ENCODE peak calls at places on chromosomes 3 and 15, in four cellular contexts. One of them, this sample, is unnamed.

GRCh38 chr3:139522421-139522820 is 17.1 kb downstream of the RBP1 start:
- DNase-seq in K562: peak; percentile 19
- DNase-seq in GM12878: no peak
- DNase-seq in A549: no peak
- DNase-seq in this sample: no peak

GRCh38 chr15:77527164-77527778 is 105.4 kb downstream of the LINGO1 start:
- DNase-seq in K562: no peak
- DNase-seq in GM12878: no peak
- DNase-seq in A549: no peak
- DNase-seq in this sample: peak; percentile 70

GRCh38 chr3:17047162-17047561 is 162.4 kb downstream of the PLCL2 start:
- DNase-seq in K562: no peak
- DNase-seq in GM12878: no peak
- DNase-seq in A549: no peak
- DNase-seq in this sample: no peak

GRCh38 chr3:106839576-106840280 is 537.5 kb upstream of the CCDC54 start:
- DNase-seq in GM12878: no peak
- DNase-seq in A549: no peak
- DNase-seq in K562: no peak
- DNase-seq in this sample: no peak

GRCh38 chr15:101522621-101523559 is 33.4 kb upstream of the PCSK6 start:
- DNase-seq in A549: no peak
- DNase-seq in GM12878: no peak
- DNase-seq in K562: no peak
- DNase-seq in this sample: no peak

GRCh38 chr15:101479851-101480612 is 9.5 kb downstream of the PCSK6 start:
- DNase-seq in A549: no peak
- DNase-seq in GM12878: no peak
- DNase-seq in K562: no peak
- DNase-seq in this sample: no peak

GRCh38 chr15:51108933-51109550 is 14.3 kb upstream of the TNFAIP8L3 start:
- DNase-seq in K562: no peak
- DNase-seq in A549: no peak
- DNase-seq in GM12878: no peak
- DNase-seq in this sample: no peak

GRCh38 chr3:31613654-31614053 is 80.9 kb downstream of the STT3B start:
- DNase-seq in A549: no peak
- DNase-seq in GM12878: no peak
- DNase-seq in K562: no peak
- DNase-seq in this sample: no peak

GRCh38 chr3:52055537-52056351 is 627 bp downstream of the DUSP7 start:
- DNase-seq in A549: peak; percentile 23
- DNase-seq in K562: peak; percentile 18
- DNase-seq in GM12878: no peak
- DNase-seq in this sample: peak; percentile 40

GRCh38 chr3:31180274-31180673 is 285.8 kb upstream of the GADL1 start:
- DNase-seq in A549: no peak
- DNase-seq in K562: no peak
- DNase-seq in GM12878: no peak
- DNase-seq in this sample: no peak

GRCh38 chr3:15271785-15272381 is 60.5 kb downstream of the SH3BP5 start:
- DNase-seq in GM12878: peak; percentile 90
- DNase-seq in K562: no peak
- DNase-seq in A549: no peak
- DNase-seq in this sample: no peak

GRCh38 chr3:10495003-10495402 is 10.4 kb downstream of the ATP2B2 start:
- DNase-seq in GM12878: no peak
- DNase-seq in A549: peak; percentile 56
- DNase-seq in K562: peak; percentile 73
- DNase-seq in this sample: peak; percentile 60

GRCh38 chr15:55514414-55514850 is 6.4 kb upstream of the DNAAF4 start:
- DNase-seq in A549: no peak
- DNase-seq in K562: no peak
- DNase-seq in GM12878: no peak
- DNase-seq in this sample: no peak

GRCh38 chr3:38084019-38084968 is 45.3 kb downstream of the DLEC1 start:
- DNase-seq in A549: peak; percentile 55
- DNase-seq in K562: peak; percentile 35
- DNase-seq in GM12878: no peak
- DNase-seq in this sample: peak; percentile 12

GRCh38 chr3:24416224-24416623 is 78.4 kb downstream of the THRB start:
- DNase-seq in GM12878: no peak
- DNase-seq in A549: no peak
- DNase-seq in K562: no peak
- DNase-seq in this sample: no peak

GRCh38 chr3:145557405-145557804 is 603.6 kb downstream of the PLOD2 start:
- DNase-seq in A549: no peak
- DNase-seq in K562: no peak
- DNase-seq in GM12878: no peak
- DNase-seq in this sample: no peak

GRCh38 chr3:171129827-171130226 is 103.3 kb upstream of the SLC2A2 start:
- DNase-seq in GM12878: no peak
- DNase-seq in K562: no peak
- DNase-seq in A549: no peak
- DNase-seq in this sample: peak; percentile 58

GRCh38 chr3:61637088-61638051 is 76.0 kb downstream of the PTPRG start:
- DNase-seq in GM12878: peak; percentile 48
- DNase-seq in A549: no peak
- DNase-seq in K562: no peak
- DNase-seq in this sample: no peak

GRCh38 chr3:116018651-116019050 is 395.3 kb downstream of the GAP43 start:
- DNase-seq in K562: no peak
- DNase-seq in GM12878: no peak
- DNase-seq in A549: no peak
- DNase-seq in this sample: no peak

GRCh38 chr3:129608936-129609590 is 2.6 kb upstream of the PLXND1 start:
- DNase-seq in K562: no peak
- DNase-seq in GM12878: no peak
- DNase-seq in A549: no peak
- DNase-seq in this sample: no peak
- TF ChIP-seq HDAC2 in K562: no peak
- TF ChIP-seq HDAC2 in GM12878: no peak
- TF ChIP-seq HDAC2 in A549: no peak
- TF ChIP-seq HDAC2 in this sample: peak; percentile 40

GRCh38 chr15:29749365-29750086 is 72.7 kb downstream of the TJP1 start:
- DNase-seq in K562: no peak
- DNase-seq in GM12878: no peak
- DNase-seq in A549: no peak
- DNase-seq in this sample: no peak
- TF ChIP-seq REST in K562: no peak
- TF ChIP-seq REST in GM12878: no peak
- TF ChIP-seq REST in A549: no peak
- TF ChIP-seq REST in this sample: no peak

DNA sequence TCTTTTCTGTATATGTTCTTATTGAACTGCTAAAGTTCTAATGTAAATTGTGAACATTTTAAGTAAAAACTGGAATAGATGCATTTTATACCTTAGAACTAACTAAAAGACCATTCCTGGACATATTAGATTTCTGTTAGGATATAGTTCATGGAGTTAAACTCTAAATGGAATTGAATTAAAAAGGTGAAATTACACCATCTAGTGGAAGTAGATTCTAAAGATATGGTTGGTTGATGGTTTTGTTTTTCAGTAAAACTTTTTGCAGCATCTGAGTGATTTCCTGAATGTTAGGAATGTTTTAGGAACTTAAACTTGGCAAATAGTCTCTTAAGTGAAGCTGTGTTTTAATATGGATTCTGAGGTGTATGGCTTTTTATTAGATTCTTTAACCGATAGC is 96.8 kb downstream of the SLMAP start:
- DNase-seq in A549: peak; percentile 2
- DNase-seq in K562: no peak
- DNase-seq in GM12878: no peak
- DNase-seq in this sample: peak; percentile 9
- TF ChIP-seq HDAC2 in A549: no peak
- TF ChIP-seq HDAC2 in K562: no peak
- TF ChIP-seq HDAC2 in GM12878: no peak
- TF ChIP-seq HDAC2 in this sample: no peak

DNA sequence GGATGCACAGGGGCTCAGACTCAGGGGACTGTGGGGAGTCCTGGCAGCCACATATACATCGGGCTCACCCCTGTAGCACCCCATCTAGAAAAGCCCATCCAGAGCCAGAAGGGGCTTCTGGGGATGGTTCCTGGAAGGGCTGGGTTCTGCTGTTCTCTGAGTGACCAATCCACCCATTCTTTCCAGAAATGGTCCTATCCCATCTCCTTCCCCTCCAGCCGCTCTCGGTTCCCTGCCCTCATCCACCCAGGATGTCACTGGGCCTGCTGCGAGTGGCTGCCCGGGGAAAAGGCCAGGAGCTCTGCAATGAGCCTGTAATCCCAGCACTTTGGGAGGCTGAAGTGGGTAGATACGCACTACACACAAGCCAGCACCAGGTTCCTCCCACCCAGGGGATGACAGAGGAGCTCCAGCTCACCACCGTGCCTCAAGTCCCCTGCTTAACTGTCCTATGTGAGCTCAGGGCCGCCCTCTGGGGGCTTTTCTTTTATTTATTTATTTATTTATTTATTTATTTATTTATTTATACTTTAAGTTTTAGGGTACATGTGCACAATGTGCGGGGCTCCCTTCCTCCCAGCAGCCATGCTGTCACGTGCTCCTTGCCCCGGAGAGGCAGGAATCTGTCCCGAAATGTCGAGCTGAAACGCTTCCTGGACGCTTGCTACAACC is 13.6 kb upstream of the CSK start:
- DNase-seq in A549: no peak
- DNase-seq in GM12878: no peak
- DNase-seq in K562: no peak
- DNase-seq in this sample: no peak
- TF ChIP-seq REST in A549: no peak
- TF ChIP-seq REST in GM12878: no peak
- TF ChIP-seq REST in K562: no peak
- TF ChIP-seq REST in this sample: no peak

GRCh38 chr3:4241595-4242170 is 61.5 kb upstream of the SETMAR start:
- DNase-seq in GM12878: no peak
- DNase-seq in A549: no peak
- DNase-seq in K562: no peak
- DNase-seq in this sample: no peak
- TF ChIP-seq HDAC2 in GM12878: no peak
- TF ChIP-seq HDAC2 in A549: no peak
- TF ChIP-seq HDAC2 in K562: no peak
- TF ChIP-seq HDAC2 in this sample: no peak

GRCh38 chr3:42651248-42652091 is 2.0 kb upstream of the ZBTB47 start:
- DNase-seq in A549: no peak
- DNase-seq in K562: no peak
- DNase-seq in GM12878: no peak
- DNase-seq in this sample: no peak
- TF ChIP-seq REST in A549: no peak
- TF ChIP-seq REST in K562: no peak
- TF ChIP-seq REST in GM12878: no peak
- TF ChIP-seq REST in this sample: no peak

DNA sequence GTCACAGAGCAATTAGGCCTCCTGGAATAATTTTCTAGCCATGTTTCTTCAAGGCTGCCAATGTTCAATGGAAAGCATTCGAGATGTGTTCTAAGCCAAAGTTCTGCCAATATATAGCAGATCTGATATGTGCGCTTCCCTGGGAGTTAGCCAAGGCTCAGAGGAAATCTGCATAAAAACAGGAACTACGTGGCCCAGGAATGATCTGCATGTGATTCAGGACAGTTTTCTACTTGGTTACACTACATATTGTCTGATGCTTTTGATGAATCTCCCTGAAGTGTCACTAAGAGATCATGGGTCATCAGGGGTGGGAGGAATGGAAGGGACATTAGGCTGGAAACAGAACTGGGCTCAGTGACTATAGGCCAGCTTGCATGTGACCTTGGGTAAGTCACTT is 2.4 kb upstream of the MASP1 start:
- DNase-seq in K562: no peak
- DNase-seq in A549: no peak
- DNase-seq in GM12878: no peak
- DNase-seq in this sample: no peak
- TF ChIP-seq HDAC2 in K562: no peak
- TF ChIP-seq HDAC2 in A549: no peak
- TF ChIP-seq HDAC2 in GM12878: no peak
- TF ChIP-seq HDAC2 in this sample: no peak

DNA sequence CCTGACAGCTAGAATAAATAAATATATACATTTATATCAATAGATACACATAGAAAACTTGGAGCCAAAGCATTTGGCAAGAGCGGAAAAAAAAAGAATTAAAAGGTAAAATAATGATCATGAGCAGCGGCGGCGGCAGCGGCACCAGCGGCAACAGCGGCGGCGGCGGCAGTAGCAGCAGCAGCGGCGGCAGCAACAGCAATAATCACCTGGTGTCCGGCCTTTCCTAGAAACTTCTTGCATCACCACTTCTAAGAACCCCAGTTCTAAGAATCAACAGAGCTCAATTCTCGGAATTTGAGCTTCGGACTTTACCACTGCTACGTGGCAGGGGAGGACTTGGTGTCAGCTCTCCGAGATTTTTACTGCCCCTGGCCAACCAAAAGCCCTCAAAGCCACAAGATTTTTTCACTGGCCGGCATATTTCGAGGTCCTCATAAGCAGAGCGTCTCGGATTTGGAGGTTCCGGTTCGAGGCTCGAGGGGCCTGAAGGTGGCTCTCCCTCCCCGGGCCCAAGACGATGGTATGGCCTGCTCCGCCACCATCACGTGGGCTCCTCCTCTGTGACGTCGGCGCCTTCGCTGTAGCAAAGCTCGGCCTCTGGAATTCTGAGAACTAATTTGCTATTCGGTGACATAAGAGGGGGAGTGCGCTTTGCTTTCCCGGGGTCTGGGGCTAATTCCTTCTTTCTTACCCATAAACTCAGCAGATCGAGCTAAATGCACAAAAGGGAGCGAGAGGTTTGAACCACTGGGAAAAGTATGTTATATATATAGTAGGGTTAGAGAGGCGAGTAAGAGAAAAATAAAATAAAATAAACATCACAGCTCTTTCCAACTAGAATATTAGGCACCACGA is at the start of gene BCL6:
- DNase-seq in K562: peak; percentile 94
- DNase-seq in GM12878: no peak
- DNase-seq in A549: peak; percentile 85
- DNase-seq in this sample: peak; percentile 97
- TF ChIP-seq REST in K562: no peak
- TF ChIP-seq REST in GM12878: no peak
- TF ChIP-seq REST in A549: no peak
- TF ChIP-seq REST in this sample: peak; percentile 83

DNA sequence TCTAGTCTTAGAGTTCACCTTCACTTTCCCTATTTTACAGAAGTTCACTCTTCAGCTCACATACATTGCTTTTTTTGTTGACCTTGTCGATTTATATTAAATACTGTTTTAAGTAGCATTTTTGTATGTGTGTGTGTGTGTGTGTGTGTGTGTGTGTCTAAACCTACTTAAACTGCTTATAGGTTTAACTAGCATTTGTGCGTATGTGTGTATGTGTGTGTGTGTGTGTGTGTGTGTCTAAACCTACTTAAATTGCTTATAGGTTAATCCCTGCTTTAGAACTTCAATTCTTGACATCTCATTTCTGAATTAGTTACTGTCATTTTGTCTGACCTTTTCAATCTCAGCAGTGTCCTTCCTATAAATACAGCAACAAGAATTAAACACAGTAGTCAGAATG is 254.8 kb upstream of the EPHA3 start:
- DNase-seq in GM12878: no peak
- DNase-seq in A549: no peak
- DNase-seq in K562: no peak
- DNase-seq in this sample: no peak
- TF ChIP-seq HDAC2 in GM12878: no peak
- TF ChIP-seq HDAC2 in A549: no peak
- TF ChIP-seq HDAC2 in K562: no peak
- TF ChIP-seq HDAC2 in this sample: no peak

This sample was measured in HepG2.